ENCODE peak calls at places on chromosomes 12 and 14, in five cellular contexts. I, G, R, W and O are unnamed samples.

GRCh38 chr12:104303538-104304151 is at the start of gene EID3:
- DNase-seq in G (peak; percentile 92), W (peak; percentile 95), I (peak; percentile 91), R (peak; percentile 93), O (peak; percentile 84)

GRCh38 chr12:132514216-132514820 is 24.4 kb downstream of the FBRSL1 start:
- DNase-seq in R (no peak), W (no peak), G (no peak), I (no peak), O (no peak)

GRCh38 chr12:54759751-54760150 is 94.6 kb upstream of the MUCL1 start:
- DNase-seq in R (no peak), I (no peak), W (no peak), G (no peak), O (no peak)

GRCh38 chr14:60665178-60665555 is 15.9 kb upstream of the SIX1 start:
- DNase-seq in G (no peak), I (no peak), R (no peak), W (no peak), O (no peak)

GRCh38 chr12:117968826-117969659 is at the start of gene KSR2:
- DNase-seq in R (no peak), W (peak; percentile 43), I (peak; percentile 82), G (peak; percentile 86), O (peak; percentile 82)

GRCh38 chr12:53983580-53984572 is 1.1 kb upstream of the HOXC10 start:
- DNase-seq in R (no peak), W (no peak), I (no peak), G (no peak), O (no peak)

GRCh38 chr14:56002316-56002715 is 115.9 kb upstream of the PELI2 start:
- DNase-seq in I (no peak), G (no peak), W (no peak), R (no peak), O (no peak)

GRCh38 chr12:42617622-42618021 is 28.1 kb upstream of the PRICKLE1 start:
- DNase-seq in W (no peak), R (no peak), I (no peak), G (no peak), O (no peak)

GRCh38 chr12:132249747-132250478 is 79.5 kb downstream of the GALNT9 start:
- DNase-seq in G (no peak), R (no peak), I (no peak), W (no peak), O (no peak)

GRCh38 chr14:82394916-82395315 is 861.3 kb upstream of the SEL1L start:
- DNase-seq in R (no peak), G (no peak), W (no peak), I (no peak), O (no peak)

GRCh38 chr12:19892186-19892585 is 452.9 kb downstream of the AEBP2 start:
- DNase-seq in I (no peak), G (no peak), W (no peak), R (no peak), O (no peak)

GRCh38 chr14:87990687-87991086 is 2.3 kb downstream of the GALC start:
- DNase-seq in W (no peak), I (no peak), G (peak; percentile 29), R (no peak), O (no peak)

GRCh38 chr12:46825526-46826414 is at the start of gene SLC38A4:
- DNase-seq in R (peak; percentile 26), W (no peak), G (peak; percentile 22), I (no peak), O (no peak)

GRCh38 chr12:92973614-92974013 is 44.5 kb upstream of the EEA1 start:
- DNase-seq in G (peak; percentile 31), R (no peak), W (no peak), I (no peak), O (no peak)

GRCh38 chr14:55000381-55000780 is 26.5 kb downstream of the WDHD1 start:
- DNase-seq in W (no peak), I (no peak), G (no peak), R (no peak), O (no peak)

GRCh38 chr14:54722791-54723432 is 156.0 kb downstream of the SAMD4A start:
- DNase-seq in R (no peak), G (no peak), W (no peak), I (no peak), O (no peak)

GRCh38 chr14:52954346-52955214 is 3.7 kb upstream of the FERMT2 start:
- DNase-seq in G (no peak), I (no peak), R (no peak), W (peak; percentile 73), O (no peak)

GRCh38 chr14:68358978-68359861 is 433.6 kb downstream of the ZFP36L1 start:
- DNase-seq in I (no peak), W (no peak), G (no peak), R (no peak), O (no peak)

GRCh38 chr12:80359703-80360102 is 84.3 kb upstream of the PTPRQ start:
- DNase-seq in G (no peak), W (no peak), R (no peak), I (no peak), O (no peak)

GRCh38 chr12:27015730-27016076 is 1.5 kb upstream of the TM7SF3 start:
- DNase-seq in I (no peak), W (no peak), R (no peak), G (no peak), O (no peak)

GRCh38 chr14:80944861-80945617 is 3.5 kb upstream of the CEP128 start:
- DNase-seq in R (no peak), W (no peak), G (no peak), I (no peak), O (no peak)

GRCh38 chr12:93427779-93428564 is 13.8 kb downstream of the UBE2N start:
- DNase-seq in G (no peak), W (no peak), I (no peak), R (no peak), O (no peak)

DNA sequence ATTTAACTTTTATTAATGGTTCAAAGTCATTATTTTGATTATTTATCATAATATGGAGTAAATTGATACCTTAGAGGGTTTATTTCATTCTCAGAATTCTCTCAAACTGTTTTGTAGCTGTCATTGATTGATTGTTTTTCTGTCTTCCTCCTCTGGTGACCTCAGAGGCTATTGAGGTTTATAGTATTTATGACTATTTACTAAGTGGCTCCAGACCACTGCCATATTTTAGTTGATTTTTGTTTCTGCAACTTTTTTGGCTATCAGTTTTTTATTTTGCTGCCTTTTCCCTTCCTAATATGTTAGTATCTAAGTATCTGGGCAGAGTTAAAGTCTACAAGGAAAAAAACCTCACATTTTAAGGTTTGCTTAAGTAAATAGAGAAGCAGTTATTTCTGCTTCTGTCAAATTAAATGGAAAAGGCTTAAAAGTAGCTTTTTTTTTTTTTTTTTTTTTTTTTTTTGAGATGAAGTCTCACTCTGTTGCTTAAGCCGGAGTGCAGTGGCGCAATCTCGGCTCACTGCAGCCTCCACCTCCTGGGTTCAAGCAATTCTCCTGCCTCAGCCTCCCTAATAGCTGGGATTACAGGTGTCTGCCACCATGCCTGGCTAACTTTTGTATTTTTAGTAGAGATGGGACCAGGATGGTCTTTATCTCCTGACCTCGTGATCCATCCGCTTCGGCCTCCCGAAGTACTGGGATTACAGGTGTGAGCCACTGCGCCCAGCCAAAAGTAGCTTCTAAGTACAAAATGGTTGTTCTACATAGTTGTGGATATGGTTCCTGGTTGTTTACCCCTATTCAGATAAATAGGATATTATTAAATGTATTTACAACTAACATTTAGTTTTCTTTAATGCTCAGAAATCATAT is 8.2 kb downstream of the MDM2 start:
- DNase-seq in W (no peak), G (no peak), R (no peak), I (no peak), O (no peak)
- TF ChIP-seq POLR2A in W (no peak), G (no peak), R (no peak), I (no peak), O (no peak)

GRCh38 chr14:100868621-100869370 is 34.7 kb downstream of the RTL1 start:
- DNase-seq in R (no peak), I (no peak), W (peak; percentile 47), G (no peak), O (peak; percentile 81)
- TF ChIP-seq CTCF in R (no peak), I (no peak), W (no peak), G (no peak), O (no peak)

DNA sequence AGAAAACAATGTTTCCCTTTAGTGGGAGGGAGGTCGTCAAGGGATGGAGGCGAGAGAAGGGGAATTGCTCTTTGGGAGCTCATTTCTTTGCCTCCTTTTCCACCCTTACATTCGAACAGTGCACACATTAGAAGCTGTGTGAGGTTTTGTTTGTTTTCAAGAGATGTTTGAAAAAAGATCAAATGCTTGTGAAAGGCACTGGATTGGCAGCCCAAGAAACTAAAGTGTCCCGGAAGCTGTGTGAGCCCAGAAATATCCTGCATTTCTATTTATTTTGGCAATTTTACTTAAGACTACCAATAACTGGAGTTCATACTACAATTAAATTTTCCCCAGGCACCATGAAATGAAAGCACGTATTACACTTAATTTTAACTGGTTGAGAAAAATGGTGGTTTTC is 67.0 kb downstream of the IGF1 start:
- DNase-seq in R (no peak), G (no peak), I (no peak), W (no peak), O (no peak)
- TF ChIP-seq POLR2A in R (no peak), G (no peak), I (no peak), W (no peak), O (no peak)

DNA sequence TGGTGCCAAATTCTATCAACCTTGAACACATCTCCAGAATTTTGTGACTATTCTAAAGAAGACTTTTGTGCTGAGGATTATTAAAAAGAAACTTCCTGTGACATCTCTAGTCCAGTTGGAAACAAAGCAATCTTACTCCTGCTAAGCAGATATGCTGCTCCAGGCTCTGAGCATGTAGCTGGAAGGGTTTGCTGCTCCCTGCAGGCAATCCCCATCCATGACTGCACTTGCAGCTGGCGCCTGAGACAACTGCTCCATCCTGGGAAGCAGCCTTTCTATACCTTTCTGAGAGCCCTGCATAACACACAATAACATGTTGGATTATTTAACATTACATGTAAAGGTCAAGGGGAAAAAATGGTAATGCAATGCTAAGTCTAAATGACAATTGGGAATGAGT is 105.1 kb downstream of the NDUFA12 start:
- DNase-seq in R (no peak), G (no peak), W (no peak), I (no peak), O (no peak)
- TF ChIP-seq CTCF in R (no peak), G (no peak), W (no peak), I (no peak), O (no peak)

DNA sequence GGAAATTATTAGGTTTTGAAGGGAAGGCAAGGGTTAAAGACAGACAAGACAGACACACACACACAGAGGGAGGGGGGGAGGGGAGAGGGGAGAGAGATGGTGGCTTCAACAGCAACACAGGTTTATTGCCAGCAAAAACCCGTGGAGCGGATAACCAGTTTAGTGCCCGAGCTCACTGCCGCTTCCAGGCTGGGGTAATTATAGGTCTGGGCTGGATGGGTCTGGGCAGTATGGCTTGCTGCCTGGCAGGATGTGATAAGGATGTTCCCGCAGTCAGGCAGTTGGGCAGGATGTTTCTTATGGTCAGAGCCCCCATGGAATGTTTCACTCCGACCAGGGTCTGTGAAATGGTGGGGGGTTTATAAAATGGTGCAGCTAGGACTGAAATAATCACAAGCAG is 4.4 kb upstream of the TDRD9 start:
- DNase-seq in W (no peak), R (no peak), I (no peak), G (no peak), O (peak; percentile 56)
- TF ChIP-seq POLR2A in W (no peak), R (no peak), I (no peak), G (no peak), O (no peak)

GRCh38 chr14:73661872-73662271 is 17.1 kb downstream of the DNAL1 start:
- DNase-seq in R (no peak), W (no peak), I (no peak), G (no peak), O (no peak)

GRCh38 chr14:73663548-73664212 is 18.9 kb downstream of the DNAL1 start:
- DNase-seq in G (no peak), I (no peak), W (no peak), R (no peak), O (no peak)

GRCh38 chr14:73660511-73660910 is 15.7 kb downstream of the DNAL1 start:
- DNase-seq in R (no peak), G (no peak), I (no peak), W (no peak), O (no peak)

GRCh38 chr14:73665130-73665529 is 20.3 kb downstream of the DNAL1 start:
- DNase-seq in W (no peak), G (no peak), R (no peak), I (no peak), O (no peak)

GRCh38 chr14:73662439-73663056 is 17.8 kb downstream of the DNAL1 start:
- DNase-seq in G (no peak), R (peak; percentile 26), W (no peak), I (no peak), O (no peak)
- TF ChIP-seq CTCF in G (no peak), R (peak; percentile 18), W (no peak), I (no peak), O (no peak)